ENCODE peak calls at places on chromosomes 3 and 15, in five cellular contexts. One of them, this sample, is unnamed.

GRCh38 chr15:35061171-35062163 is 23.6 kb downstream of the NANOGP8 start:
- DNase-seq in ELR: no peak
- DNase-seq in stimulated activated CD4-positive, alpha-beta T cell treated with anti-CD3 and anti-CD28 coated beads, Interleukin-12 subunit alpha, Interleukin-12 subunit beta, amount 100 ng/mL, for 24 hours: no peak
- DNase-seq in PC-9: peak; percentile 41
- DNase-seq in stimulated activated CD8-positive, alpha-beta memory T cell treated with anti-CD3 and anti-CD28 coated beads, Interleukin-2, amount 100 ng/mL, for 1 hour: no peak
- DNase-seq in this sample: no peak

GRCh38 chr3:23928525-23928924 is 11.6 kb downstream of the RPL15 start:
- DNase-seq in ELR: peak; percentile 31
- DNase-seq in stimulated activated CD8-positive, alpha-beta memory T cell treated with anti-CD3 and anti-CD28 coated beads, Interleukin-2, amount 100 ng/mL, for 1 hour: no peak
- DNase-seq in PC-9: peak; percentile 50
- DNase-seq in stimulated activated CD4-positive, alpha-beta T cell treated with anti-CD3 and anti-CD28 coated beads, Interleukin-12 subunit alpha, Interleukin-12 subunit beta, amount 100 ng/mL, for 24 hours: no peak
- DNase-seq in this sample: no peak

GRCh38 chr3:111106993-111107392 is 35.4 kb downstream of the NECTIN3 start:
- DNase-seq in stimulated activated CD4-positive, alpha-beta T cell treated with anti-CD3 and anti-CD28 coated beads, Interleukin-12 subunit alpha, Interleukin-12 subunit beta, amount 100 ng/mL, for 24 hours: no peak
- DNase-seq in PC-9: no peak
- DNase-seq in ELR: no peak
- DNase-seq in stimulated activated CD8-positive, alpha-beta memory T cell treated with anti-CD3 and anti-CD28 coated beads, Interleukin-2, amount 100 ng/mL, for 1 hour: no peak
- DNase-seq in this sample: no peak

GRCh38 chr3:10379961-10380360 is 59.0 kb upstream of the SEC13 start:
- DNase-seq in PC-9: no peak
- DNase-seq in stimulated activated CD8-positive, alpha-beta memory T cell treated with anti-CD3 and anti-CD28 coated beads, Interleukin-2, amount 100 ng/mL, for 1 hour: no peak
- DNase-seq in ELR: no peak
- DNase-seq in stimulated activated CD4-positive, alpha-beta T cell treated with anti-CD3 and anti-CD28 coated beads, Interleukin-12 subunit alpha, Interleukin-12 subunit beta, amount 100 ng/mL, for 24 hours: no peak
- DNase-seq in this sample: no peak

GRCh38 chr3:5011555-5012256 is 32.5 kb downstream of the BHLHE40 start:
- DNase-seq in stimulated activated CD4-positive, alpha-beta T cell treated with anti-CD3 and anti-CD28 coated beads, Interleukin-12 subunit alpha, Interleukin-12 subunit beta, amount 100 ng/mL, for 24 hours: no peak
- DNase-seq in stimulated activated CD8-positive, alpha-beta memory T cell treated with anti-CD3 and anti-CD28 coated beads, Interleukin-2, amount 100 ng/mL, for 1 hour: no peak
- DNase-seq in PC-9: no peak
- DNase-seq in ELR: no peak
- DNase-seq in this sample: no peak

GRCh38 chr3:196162679-196163078 is 48.5 kb downstream of the ZDHHC19 start:
- DNase-seq in stimulated activated CD8-positive, alpha-beta memory T cell treated with anti-CD3 and anti-CD28 coated beads, Interleukin-2, amount 100 ng/mL, for 1 hour: no peak
- DNase-seq in stimulated activated CD4-positive, alpha-beta T cell treated with anti-CD3 and anti-CD28 coated beads, Interleukin-12 subunit alpha, Interleukin-12 subunit beta, amount 100 ng/mL, for 24 hours: no peak
- DNase-seq in ELR: no peak
- DNase-seq in PC-9: no peak
- DNase-seq in this sample: no peak

GRCh38 chr3:126836220-126836860 is 132.3 kb downstream of the CHCHD6 start:
- DNase-seq in stimulated activated CD4-positive, alpha-beta T cell treated with anti-CD3 and anti-CD28 coated beads, Interleukin-12 subunit alpha, Interleukin-12 subunit beta, amount 100 ng/mL, for 24 hours: no peak
- DNase-seq in stimulated activated CD8-positive, alpha-beta memory T cell treated with anti-CD3 and anti-CD28 coated beads, Interleukin-2, amount 100 ng/mL, for 1 hour: no peak
- DNase-seq in ELR: no peak
- DNase-seq in PC-9: no peak
- DNase-seq in this sample: no peak

GRCh38 chr3:69116897-69117296 is 5.5 kb downstream of the LMOD3 start:
- DNase-seq in PC-9: peak; percentile 61
- DNase-seq in ELR: no peak
- DNase-seq in stimulated activated CD8-positive, alpha-beta memory T cell treated with anti-CD3 and anti-CD28 coated beads, Interleukin-2, amount 100 ng/mL, for 1 hour: no peak
- DNase-seq in stimulated activated CD4-positive, alpha-beta T cell treated with anti-CD3 and anti-CD28 coated beads, Interleukin-12 subunit alpha, Interleukin-12 subunit beta, amount 100 ng/mL, for 24 hours: no peak
- DNase-seq in this sample: no peak

GRCh38 chr3:64352596-64352989 is 127.3 kb upstream of the PRICKLE2 start:
- DNase-seq in stimulated activated CD8-positive, alpha-beta memory T cell treated with anti-CD3 and anti-CD28 coated beads, Interleukin-2, amount 100 ng/mL, for 1 hour: no peak
- DNase-seq in ELR: no peak
- DNase-seq in PC-9: no peak
- DNase-seq in stimulated activated CD4-positive, alpha-beta T cell treated with anti-CD3 and anti-CD28 coated beads, Interleukin-12 subunit alpha, Interleukin-12 subunit beta, amount 100 ng/mL, for 24 hours: no peak
- DNase-seq in this sample: no peak

GRCh38 chr15:93520206-93520605 is 431.2 kb upstream of the RGMA start:
- DNase-seq in stimulated activated CD4-positive, alpha-beta T cell treated with anti-CD3 and anti-CD28 coated beads, Interleukin-12 subunit alpha, Interleukin-12 subunit beta, amount 100 ng/mL, for 24 hours: no peak
- DNase-seq in PC-9: no peak
- DNase-seq in ELR: no peak
- DNase-seq in stimulated activated CD8-positive, alpha-beta memory T cell treated with anti-CD3 and anti-CD28 coated beads, Interleukin-2, amount 100 ng/mL, for 1 hour: no peak
- DNase-seq in this sample: no peak

GRCh38 chr3:69231929-69232437 is 109.6 kb upstream of the LMOD3 start:
- DNase-seq in stimulated activated CD4-positive, alpha-beta T cell treated with anti-CD3 and anti-CD28 coated beads, Interleukin-12 subunit alpha, Interleukin-12 subunit beta, amount 100 ng/mL, for 24 hours: no peak
- DNase-seq in PC-9: peak; percentile 80
- DNase-seq in stimulated activated CD8-positive, alpha-beta memory T cell treated with anti-CD3 and anti-CD28 coated beads, Interleukin-2, amount 100 ng/mL, for 1 hour: no peak
- DNase-seq in ELR: peak; percentile 13
- DNase-seq in this sample: no peak

GRCh38 chr3:133408961-133409360 is 9.1 kb downstream of the BFSP2 start:
- DNase-seq in PC-9: no peak
- DNase-seq in ELR: peak; percentile 67
- DNase-seq in stimulated activated CD8-positive, alpha-beta memory T cell treated with anti-CD3 and anti-CD28 coated beads, Interleukin-2, amount 100 ng/mL, for 1 hour: no peak
- DNase-seq in stimulated activated CD4-positive, alpha-beta T cell treated with anti-CD3 and anti-CD28 coated beads, Interleukin-12 subunit alpha, Interleukin-12 subunit beta, amount 100 ng/mL, for 24 hours: no peak
- DNase-seq in this sample: no peak

GRCh38 chr15:101496198-101496986 is 6.9 kb upstream of the PCSK6 start:
- DNase-seq in ELR: no peak
- DNase-seq in PC-9: no peak
- DNase-seq in stimulated activated CD8-positive, alpha-beta memory T cell treated with anti-CD3 and anti-CD28 coated beads, Interleukin-2, amount 100 ng/mL, for 1 hour: no peak
- DNase-seq in stimulated activated CD4-positive, alpha-beta T cell treated with anti-CD3 and anti-CD28 coated beads, Interleukin-12 subunit alpha, Interleukin-12 subunit beta, amount 100 ng/mL, for 24 hours: no peak
- DNase-seq in this sample: no peak

GRCh38 chr3:59101091-59101738 is 51.4 kb upstream of the CFAP20DC start:
- DNase-seq in ELR: peak; percentile 77
- DNase-seq in stimulated activated CD8-positive, alpha-beta memory T cell treated with anti-CD3 and anti-CD28 coated beads, Interleukin-2, amount 100 ng/mL, for 1 hour: no peak
- DNase-seq in PC-9: peak; percentile 55
- DNase-seq in stimulated activated CD4-positive, alpha-beta T cell treated with anti-CD3 and anti-CD28 coated beads, Interleukin-12 subunit alpha, Interleukin-12 subunit beta, amount 100 ng/mL, for 24 hours: no peak
- DNase-seq in this sample: no peak

GRCh38 chr15:48244923-48245322 is 38.8 kb downstream of the SLC12A1 start:
- DNase-seq in stimulated activated CD8-positive, alpha-beta memory T cell treated with anti-CD3 and anti-CD28 coated beads, Interleukin-2, amount 100 ng/mL, for 1 hour: no peak
- DNase-seq in stimulated activated CD4-positive, alpha-beta T cell treated with anti-CD3 and anti-CD28 coated beads, Interleukin-12 subunit alpha, Interleukin-12 subunit beta, amount 100 ng/mL, for 24 hours: no peak
- DNase-seq in PC-9: no peak
- DNase-seq in ELR: peak; percentile 43
- DNase-seq in this sample: no peak

GRCh38 chr15:31364301-31365031 is 37.8 kb downstream of the KLF13 start:
- DNase-seq in PC-9: no peak
- DNase-seq in ELR: peak; percentile 13
- DNase-seq in stimulated activated CD8-positive, alpha-beta memory T cell treated with anti-CD3 and anti-CD28 coated beads, Interleukin-2, amount 100 ng/mL, for 1 hour: no peak
- DNase-seq in stimulated activated CD4-positive, alpha-beta T cell treated with anti-CD3 and anti-CD28 coated beads, Interleukin-12 subunit alpha, Interleukin-12 subunit beta, amount 100 ng/mL, for 24 hours: no peak
- DNase-seq in this sample: no peak

GRCh38 chr15:57732526-57733331 is 26.2 kb downstream of the POLR2M start:
- DNase-seq in stimulated activated CD8-positive, alpha-beta memory T cell treated with anti-CD3 and anti-CD28 coated beads, Interleukin-2, amount 100 ng/mL, for 1 hour: peak; percentile 7
- DNase-seq in stimulated activated CD4-positive, alpha-beta T cell treated with anti-CD3 and anti-CD28 coated beads, Interleukin-12 subunit alpha, Interleukin-12 subunit beta, amount 100 ng/mL, for 24 hours: peak; percentile 51
- DNase-seq in ELR: peak; percentile 75
- DNase-seq in PC-9: peak; percentile 45
- DNase-seq in this sample: peak; percentile 60

GRCh38 chr3:57864853-57865252 is 108.7 kb downstream of the SLMAP start:
- DNase-seq in PC-9: no peak
- DNase-seq in stimulated activated CD8-positive, alpha-beta memory T cell treated with anti-CD3 and anti-CD28 coated beads, Interleukin-2, amount 100 ng/mL, for 1 hour: no peak
- DNase-seq in stimulated activated CD4-positive, alpha-beta T cell treated with anti-CD3 and anti-CD28 coated beads, Interleukin-12 subunit alpha, Interleukin-12 subunit beta, amount 100 ng/mL, for 24 hours: no peak
- DNase-seq in ELR: peak; percentile 50
- DNase-seq in this sample: peak; percentile 16

GRCh38 chr3:110685630-110686029 is 386.0 kb upstream of the NECTIN3 start:
- DNase-seq in PC-9: no peak
- DNase-seq in stimulated activated CD8-positive, alpha-beta memory T cell treated with anti-CD3 and anti-CD28 coated beads, Interleukin-2, amount 100 ng/mL, for 1 hour: no peak
- DNase-seq in ELR: no peak
- DNase-seq in stimulated activated CD4-positive, alpha-beta T cell treated with anti-CD3 and anti-CD28 coated beads, Interleukin-12 subunit alpha, Interleukin-12 subunit beta, amount 100 ng/mL, for 24 hours: no peak
- DNase-seq in this sample: no peak

GRCh38 chr3:186640473-186640818 is 247 bp downstream of the FETUB start:
- DNase-seq in PC-9: peak; percentile 70
- DNase-seq in stimulated activated CD8-positive, alpha-beta memory T cell treated with anti-CD3 and anti-CD28 coated beads, Interleukin-2, amount 100 ng/mL, for 1 hour: no peak
- DNase-seq in stimulated activated CD4-positive, alpha-beta T cell treated with anti-CD3 and anti-CD28 coated beads, Interleukin-12 subunit alpha, Interleukin-12 subunit beta, amount 100 ng/mL, for 24 hours: no peak
- DNase-seq in ELR: peak; percentile 56
- DNase-seq in this sample: no peak

GRCh38 chr15:92361321-92362090 is 32.2 kb upstream of the ST8SIA2 start:
- DNase-seq in stimulated activated CD4-positive, alpha-beta T cell treated with anti-CD3 and anti-CD28 coated beads, Interleukin-12 subunit alpha, Interleukin-12 subunit beta, amount 100 ng/mL, for 24 hours: no peak
- DNase-seq in PC-9: no peak
- DNase-seq in ELR: no peak
- DNase-seq in stimulated activated CD8-positive, alpha-beta memory T cell treated with anti-CD3 and anti-CD28 coated beads, Interleukin-2, amount 100 ng/mL, for 1 hour: no peak
- DNase-seq in this sample: no peak

GRCh38 chr3:101464235-101464634 is 48.8 kb downstream of the SENP7 start:
- DNase-seq in ELR: no peak
- DNase-seq in stimulated activated CD8-positive, alpha-beta memory T cell treated with anti-CD3 and anti-CD28 coated beads, Interleukin-2, amount 100 ng/mL, for 1 hour: no peak
- DNase-seq in PC-9: no peak
- DNase-seq in stimulated activated CD4-positive, alpha-beta T cell treated with anti-CD3 and anti-CD28 coated beads, Interleukin-12 subunit alpha, Interleukin-12 subunit beta, amount 100 ng/mL, for 24 hours: no peak
- DNase-seq in this sample: no peak

GRCh38 chr3:72041531-72041930 is 256.6 kb upstream of the PROK2 start:
- DNase-seq in stimulated activated CD4-positive, alpha-beta T cell treated with anti-CD3 and anti-CD28 coated beads, Interleukin-12 subunit alpha, Interleukin-12 subunit beta, amount 100 ng/mL, for 24 hours: no peak
- DNase-seq in PC-9: no peak
- DNase-seq in ELR: no peak
- DNase-seq in stimulated activated CD8-positive, alpha-beta memory T cell treated with anti-CD3 and anti-CD28 coated beads, Interleukin-2, amount 100 ng/mL, for 1 hour: no peak
- DNase-seq in this sample: no peak

GRCh38 chr3:128188958-128189357 is 35.7 kb downstream of the EEFSEC start:
- DNase-seq in ELR: peak; percentile 42
- DNase-seq in stimulated activated CD4-positive, alpha-beta T cell treated with anti-CD3 and anti-CD28 coated beads, Interleukin-12 subunit alpha, Interleukin-12 subunit beta, amount 100 ng/mL, for 24 hours: no peak
- DNase-seq in stimulated activated CD8-positive, alpha-beta memory T cell treated with anti-CD3 and anti-CD28 coated beads, Interleukin-2, amount 100 ng/mL, for 1 hour: no peak
- DNase-seq in PC-9: no peak
- DNase-seq in this sample: no peak

GRCh38 chr3:181561605-181562031 is 150.1 kb upstream of the SOX2 start:
- DNase-seq in stimulated activated CD8-positive, alpha-beta memory T cell treated with anti-CD3 and anti-CD28 coated beads, Interleukin-2, amount 100 ng/mL, for 1 hour: no peak
- DNase-seq in ELR: no peak
- DNase-seq in stimulated activated CD4-positive, alpha-beta T cell treated with anti-CD3 and anti-CD28 coated beads, Interleukin-12 subunit alpha, Interleukin-12 subunit beta, amount 100 ng/mL, for 24 hours: no peak
- DNase-seq in PC-9: no peak
- DNase-seq in this sample: no peak

GRCh38 chr3:72413228-72413627 is 435.0 kb downstream of the SHQ1 start:
- DNase-seq in ELR: peak; percentile 53
- DNase-seq in stimulated activated CD8-positive, alpha-beta memory T cell treated with anti-CD3 and anti-CD28 coated beads, Interleukin-2, amount 100 ng/mL, for 1 hour: no peak
- DNase-seq in stimulated activated CD4-positive, alpha-beta T cell treated with anti-CD3 and anti-CD28 coated beads, Interleukin-12 subunit alpha, Interleukin-12 subunit beta, amount 100 ng/mL, for 24 hours: no peak
- DNase-seq in PC-9: no peak
- DNase-seq in this sample: peak; percentile 31

GRCh38 chr15:59384507-59384906 is 11.8 kb upstream of the MYO1E start:
- DNase-seq in ELR: no peak
- DNase-seq in stimulated activated CD4-positive, alpha-beta T cell treated with anti-CD3 and anti-CD28 coated beads, Interleukin-12 subunit alpha, Interleukin-12 subunit beta, amount 100 ng/mL, for 24 hours: no peak
- DNase-seq in PC-9: no peak
- DNase-seq in stimulated activated CD8-positive, alpha-beta memory T cell treated with anti-CD3 and anti-CD28 coated beads, Interleukin-2, amount 100 ng/mL, for 1 hour: no peak
- DNase-seq in this sample: no peak

This sample was measured in glomerular endothelial cell.